ENCODE peak calls at places on chromosomes 12 and 14, in nine cellular contexts. L, N, X, C, F, T, H, U and P are unnamed samples.

GRCh38 chr12:13211191-13211858 is 14.8 kb downstream of the EMP1 start:
- DNase-seq in L (no peak), N (no peak), X (peak), C (no peak), F (no peak), T (no peak), H (no peak), U (no peak), P (peak)

GRCh38 chr12:57808351-57808750 is 10.2 kb downstream of the AVIL start:
- DNase-seq in L (no peak), N (no peak), X (no peak), C (no peak), F (no peak), T (no peak), H (no peak), U (no peak), P (no peak)

GRCh38 chr12:10663869-10664268 is 10.0 kb downstream of the STYK1 start:
- DNase-seq in L (no peak), N (no peak), X (no peak), C (no peak), F (no peak), T (no peak), H (no peak), U (no peak), P (no peak)

GRCh38 chr12:79737875-79738718 is 47.3 kb upstream of the PAWR start:
- DNase-seq in L (peak), N (peak), X (peak), C (no peak), F (peak), T (peak), H (peak), U (peak), P (peak)

GRCh38 chr12:25311501-25311900 is 60.8 kb upstream of the KRAS start:
- DNase-seq in L (no peak), N (no peak), X (no peak), C (no peak), F (no peak), T (no peak), H (no peak), U (no peak), P (peak)

GRCh38 chr12:20596036-20596435 is 99.1 kb upstream of the SLCO1C1 start:
- DNase-seq in L (no peak), N (no peak), X (no peak), C (no peak), F (no peak), T (no peak), H (no peak), U (no peak), P (peak)

GRCh38 chr12:62865860-62866407 is 69.0 kb downstream of the PPM1H start:
- DNase-seq in L (peak), N (no peak), X (peak), C (no peak), F (no peak), T (no peak), H (no peak), U (no peak), P (no peak)

GRCh38 chr12:104651812-104652211 is 195.1 kb downstream of the CHST11 start:
- DNase-seq in L (no peak), N (no peak), X (no peak), C (no peak), F (no peak), T (no peak), H (no peak), U (no peak), P (no peak)

GRCh38 chr12:53105712-53106439 is 2.6 kb downstream of the SOAT2 start:
- DNase-seq in L (peak), N (no peak), X (no peak), C (no peak), F (no peak), T (no peak), H (no peak), U (no peak), P (no peak)

GRCh38 chr14:106037380-106037779 is 511.0 kb downstream of the TMEM121 start:
- DNase-seq in L (no peak), N (no peak), X (no peak), C (no peak), F (no peak), T (no peak), H (no peak), U (no peak), P (no peak)

DNA sequence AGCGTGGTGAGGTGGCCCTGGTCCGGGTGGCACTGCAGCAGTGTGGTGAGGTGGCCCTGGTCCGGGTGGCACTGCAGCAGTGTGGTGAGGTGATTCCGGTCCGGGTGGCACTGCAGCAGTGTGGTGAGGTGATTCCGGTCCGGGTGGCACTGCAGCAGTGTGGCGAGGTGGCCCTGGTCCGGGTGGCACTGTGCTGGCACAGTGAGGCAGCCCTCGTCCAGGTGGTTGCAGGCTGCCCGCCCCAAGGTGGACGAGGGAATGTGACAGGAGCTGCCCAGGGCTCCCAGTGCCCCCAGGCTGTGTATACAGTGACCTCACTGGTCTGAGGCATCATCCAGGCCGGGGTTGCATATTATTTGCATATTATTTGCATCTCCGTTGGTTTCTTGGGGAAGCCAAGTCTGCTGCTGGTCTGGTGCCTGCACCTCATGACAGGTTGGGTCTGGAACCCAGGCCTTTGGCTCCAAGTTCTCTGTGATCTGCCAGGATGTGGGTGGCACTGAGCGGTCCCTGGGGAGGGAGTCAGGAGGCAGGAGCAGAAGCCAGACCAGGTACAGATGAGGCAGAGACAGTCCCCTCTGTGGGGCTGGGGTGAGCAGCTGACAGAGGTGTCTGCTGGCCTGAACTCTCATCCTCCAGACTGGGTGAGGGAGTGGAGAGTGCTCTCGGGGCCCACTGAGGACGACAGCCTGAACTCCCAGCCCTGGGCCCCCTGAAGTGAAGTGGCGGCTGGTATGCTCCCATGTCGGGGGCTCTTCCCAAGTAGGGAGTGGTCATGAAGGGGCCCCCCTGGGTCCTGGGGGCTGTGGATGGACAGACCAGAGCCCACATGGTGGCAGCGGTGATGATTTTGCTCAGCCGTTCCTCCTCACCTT is 79.3 kb downstream of the KIF26A start:
- DNase-seq in L (no peak), N (no peak), X (no peak), C (no peak), F (no peak), T (no peak), H (no peak), U (no peak), P (no peak)
- TF ChIP-seq CTCF in L (no peak), N (no peak), X (no peak), C (no peak), F (no peak), T (no peak), H (no peak), U (no peak), P (no peak)

GRCh38 chr12:113805673-113806072 is 160.5 kb downstream of the RBM19 start:
- DNase-seq in L (no peak), N (no peak), X (no peak), C (no peak), F (no peak), T (no peak), H (no peak), U (no peak), P (no peak)

GRCh38 chr12:113803829-113804140 is 162.3 kb downstream of the RBM19 start:
- DNase-seq in L (no peak), N (no peak), X (no peak), C (no peak), F (no peak), T (no peak), H (no peak), U (no peak), P (no peak)

GRCh38 chr12:113805201-113805600 is 160.9 kb downstream of the RBM19 start:
- DNase-seq in L (no peak), N (no peak), X (no peak), C (no peak), F (no peak), T (no peak), H (no peak), U (no peak), P (no peak)

GRCh38 chr12:113812431-113813228 is 153.5 kb downstream of the RBM19 start:
- DNase-seq in L (no peak), N (no peak), X (no peak), C (no peak), F (no peak), T (no peak), H (no peak), U (no peak), P (no peak)

DNA sequence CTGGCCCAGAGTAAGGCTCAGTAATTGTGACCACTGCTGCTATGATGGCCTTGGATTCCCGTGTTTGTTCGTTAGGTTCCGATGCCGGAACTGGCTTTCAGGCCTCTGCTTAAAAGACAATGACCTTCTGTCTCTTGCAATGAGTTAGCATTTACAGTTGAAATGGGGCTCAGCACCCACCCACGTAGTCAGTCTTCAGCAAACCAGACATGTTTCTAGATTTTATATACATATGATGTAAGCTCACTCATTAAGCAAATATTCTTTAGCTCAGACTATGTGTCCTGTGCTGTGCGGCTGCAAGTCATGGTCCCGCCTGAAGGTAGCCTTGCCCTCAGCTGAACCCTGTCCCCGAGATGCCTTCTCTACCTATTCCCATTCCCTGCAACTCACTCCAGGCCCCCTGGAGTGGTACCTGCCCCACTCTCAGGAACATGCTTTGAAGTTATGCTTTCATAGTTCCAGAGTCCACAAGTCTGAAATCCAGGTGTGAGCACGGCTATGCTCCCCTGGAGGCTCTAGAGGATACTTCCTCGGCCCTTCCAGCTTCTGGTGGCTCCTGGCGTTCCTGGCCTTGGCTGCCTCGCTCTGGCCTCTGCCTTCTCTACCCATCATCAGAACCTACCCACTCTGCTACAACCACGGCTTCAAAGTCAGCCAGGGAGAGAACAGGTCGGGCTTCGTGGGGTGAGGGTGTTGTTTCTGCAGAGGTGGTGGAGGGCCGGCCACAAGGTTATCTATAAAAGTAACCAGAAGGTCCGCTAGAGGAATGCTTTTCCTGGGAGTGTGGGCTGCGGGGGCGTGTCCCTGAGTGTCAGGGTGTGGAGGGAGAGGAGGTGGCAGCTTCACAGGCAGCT is 157.8 kb downstream of the RBM19 start:
- DNase-seq in L (no peak), N (no peak), X (no peak), C (no peak), F (no peak), T (peak), H (no peak), U (no peak), P (no peak)
- H3K4me3 ChIP-seq in L (no peak), N (no peak), X (no peak), C (no peak), F (no peak), T (no peak), H (no peak), U (no peak), P (no peak)

DNA sequence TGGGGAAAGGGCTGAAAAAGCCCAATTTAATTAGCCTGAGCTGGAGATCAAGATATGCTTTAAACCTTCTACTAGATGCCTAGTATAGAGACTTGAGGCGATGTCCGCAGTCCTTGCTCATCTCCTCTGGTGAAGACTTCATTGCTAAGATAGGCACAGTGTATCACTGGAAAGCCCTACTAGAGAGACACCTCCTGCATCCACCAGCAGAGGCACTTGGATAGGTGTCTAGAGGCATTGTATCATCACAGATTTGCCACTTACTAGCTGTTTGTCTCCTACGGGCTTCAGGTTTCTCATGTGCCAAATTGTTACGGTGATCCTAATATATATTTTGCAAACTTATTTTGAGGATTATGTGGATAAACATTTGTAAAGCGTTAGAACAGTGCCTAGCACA is 1048.5 kb downstream of the GALC start:
- DNase-seq in L (no peak), N (no peak), X (no peak), C (no peak), F (no peak), T (no peak), H (no peak), U (no peak), P (no peak)
- TF ChIP-seq CTCF in L (peak), N (no peak), X (no peak), C (no peak), F (no peak), T (no peak), H (no peak), U (no peak), P (no peak)

GRCh38 chr14:61928300-61928699 is 166.1 kb downstream of the SNAPC1 start:
- DNase-seq in L (no peak), N (no peak), X (no peak), C (no peak), F (no peak), T (no peak), H (no peak), U (no peak), P (peak)
- H3K4me3 ChIP-seq in L (no peak), N (no peak), X (no peak), C (no peak), F (no peak), T (no peak), H (no peak), U (no peak), P (no peak)

DNA sequence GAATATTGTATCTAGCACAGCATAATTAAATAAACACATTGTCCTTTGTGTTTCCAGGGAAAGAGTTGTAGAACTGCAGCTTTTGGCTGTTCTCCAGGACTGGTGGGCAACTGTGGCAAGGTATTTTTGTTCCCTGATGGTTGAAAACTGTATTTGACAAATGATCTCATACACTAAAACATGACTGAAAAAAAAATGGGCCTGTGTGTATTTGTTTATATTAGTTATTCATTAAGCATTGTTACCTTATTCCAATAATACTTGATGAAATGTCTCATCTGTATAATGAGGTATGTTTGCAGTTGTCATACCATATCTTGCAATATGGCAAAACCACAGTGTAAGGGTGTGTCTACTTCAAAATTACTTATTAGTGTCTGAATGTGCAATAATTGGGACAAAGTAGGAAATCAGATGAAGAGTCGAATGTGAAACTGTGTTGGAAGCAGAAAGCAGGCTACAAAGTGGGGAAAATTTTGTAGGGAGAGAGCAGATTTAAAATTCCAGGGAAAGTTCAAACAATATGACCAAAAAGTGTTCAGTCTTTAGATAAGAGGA is 479.4 kb upstream of the NOVA1 start:
- DNase-seq in L (no peak), N (no peak), X (no peak), C (no peak), F (peak), T (no peak), H (no peak), U (no peak), P (no peak)
- TF ChIP-seq CTCF in L (no peak), N (no peak), X (no peak), C (no peak), F (no peak), T (no peak), H (no peak), U (no peak), P (no peak)

GRCh38 chr14:100664234-100664633 is 62.5 kb upstream of the DLK1 start:
- DNase-seq in L (peak), N (no peak), X (no peak), C (no peak), F (no peak), T (no peak), H (no peak), U (no peak), P (no peak)

GRCh38 chr14:100666851-100667250 is 59.8 kb upstream of the DLK1 start:
- DNase-seq in L (no peak), N (no peak), X (no peak), C (no peak), F (no peak), T (no peak), H (no peak), U (no peak), P (no peak)

GRCh38 chr14:100666403-100666802 is 60.3 kb upstream of the DLK1 start:
- DNase-seq in L (peak), N (no peak), X (no peak), C (no peak), F (no peak), T (no peak), H (no peak), U (no peak), P (no peak)

GRCh38 chr14:100664841-100665425 is 61.8 kb upstream of the DLK1 start:
- DNase-seq in L (peak), N (peak), X (no peak), C (peak), F (peak), T (no peak), H (no peak), U (no peak), P (no peak)

GRCh38 chr14:100665518-100666032 is 61.1 kb upstream of the DLK1 start:
- DNase-seq in L (peak), N (no peak), X (no peak), C (no peak), F (peak), T (no peak), H (peak), U (no peak), P (peak)
- H3K4me3 ChIP-seq in L (no peak), N (no peak), X (no peak), C (no peak), F (no peak), T (no peak), H (no peak), U (no peak), P (no peak)

DNA sequence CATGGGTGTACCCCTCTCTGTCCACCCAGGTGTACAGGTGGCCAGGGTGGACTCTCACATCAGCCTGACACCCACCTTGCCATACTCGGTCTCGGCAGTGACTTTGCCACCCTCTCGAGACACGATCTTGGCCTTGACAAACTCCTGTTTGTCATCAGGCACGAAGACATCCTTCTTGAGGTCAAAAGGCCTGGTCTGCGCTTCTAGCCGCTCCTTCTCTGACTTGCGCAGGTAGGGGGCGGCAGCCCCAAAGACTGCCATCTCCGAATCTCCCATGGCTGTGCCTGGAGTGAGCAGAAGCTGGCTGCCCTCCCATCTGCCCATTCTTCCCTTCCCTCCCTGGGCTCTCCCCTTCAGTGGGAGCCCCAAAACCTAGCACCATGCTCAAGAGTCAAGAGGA is 2.0 kb downstream of the MYH7 start:
- DNase-seq in L (peak), N (no peak), X (no peak), C (no peak), F (no peak), T (peak), H (no peak), U (no peak), P (no peak)
- TF ChIP-seq CTCF in L (peak), N (no peak), X (no peak), C (no peak), F (no peak), T (no peak), H (no peak), U (no peak), P (no peak)

GRCh38 chr14:71475916-71476315 is 456.3 kb upstream of the RGS6 start:
- DNase-seq in L (no peak), N (no peak), X (no peak), C (no peak), F (no peak), T (no peak), H (no peak), U (no peak), P (no peak)
- H3K4me3 ChIP-seq in L (no peak), N (no peak), X (no peak), C (no peak), F (no peak), T (no peak), H (no peak), U (no peak), P (no peak)

DNA sequence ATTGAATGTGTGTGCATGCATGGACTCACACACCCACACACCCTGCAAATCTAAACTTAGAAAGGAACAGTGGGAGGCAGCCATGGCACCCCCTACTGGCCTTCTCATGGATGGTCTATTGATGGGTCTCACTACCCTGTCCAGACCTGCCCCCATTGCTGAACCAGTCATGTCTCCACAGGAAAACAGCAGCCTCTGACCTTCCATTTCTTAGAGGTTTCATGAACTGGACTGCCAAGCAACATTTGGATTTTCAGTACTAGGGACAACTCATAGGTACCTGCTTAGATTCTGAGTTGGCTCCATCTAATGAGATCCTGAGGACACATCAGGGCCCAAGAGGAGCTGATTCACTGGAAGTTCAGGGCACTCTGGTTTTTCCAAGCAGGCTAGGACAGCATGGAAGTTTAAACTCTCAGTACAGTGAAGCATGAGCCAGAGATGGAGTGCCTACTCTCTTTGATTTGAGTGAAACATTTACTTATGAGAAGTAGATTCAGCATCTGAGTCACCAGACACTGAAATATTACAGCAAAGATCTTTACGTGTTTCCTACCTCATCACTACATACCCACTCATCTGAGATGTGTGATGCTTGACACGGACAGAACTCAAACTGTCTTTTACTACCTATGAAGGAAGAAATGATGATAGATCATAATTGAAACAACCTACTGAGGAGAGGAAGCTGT is 98.9 kb upstream of the PLEKHG7 start:
- DNase-seq in L (no peak), N (no peak), X (no peak), C (no peak), F (no peak), T (no peak), H (no peak), U (no peak), P (peak)
- TF ChIP-seq CTCF in L (peak), N (no peak), X (peak), C (no peak), F (no peak), T (no peak), H (no peak), U (peak), P (peak)